ENCODE peak calls at places on chromosomes 16 and 17, in ten cellular contexts. One of them, this sample, is unnamed.
A peak's percentile ranks its signal among the peaks of the same experiment; 100 is the strongest.

GRCh38 chr16:5186381-5186903 is 88.8 kb upstream of the EEF2KMT start:
- DNase-seq in heart right ventricle: no peak
- DNase-seq in CD8-positive, alpha-beta memory T cell: no peak
- DNase-seq in transverse colon: no peak
- DNase-seq in lung: no peak
- DNase-seq in spleen: no peak
- DNase-seq in neural progenitor cell: no peak
- DNase-seq in psoas muscle: no peak
- DNase-seq in RWPE2: no peak
- DNase-seq in PC-9: no peak
- DNase-seq in this sample: no peak

GRCh38 chr17:16215002-16215272 is 397 bp downstream of the NCOR1 start:
- DNase-seq in heart right ventricle: peak; percentile 24
- DNase-seq in CD8-positive, alpha-beta memory T cell: no peak
- DNase-seq in transverse colon: peak; percentile 54
- DNase-seq in lung: peak; percentile 62
- DNase-seq in spleen: no peak
- DNase-seq in neural progenitor cell: peak; percentile 75
- DNase-seq in psoas muscle: peak; percentile 55
- DNase-seq in RWPE2: peak; percentile 66
- DNase-seq in PC-9: no peak
- DNase-seq in this sample: no peak

GRCh38 chr17:13864551-13864950 is 204.8 kb upstream of the COX10 start:
- DNase-seq in heart right ventricle: no peak
- DNase-seq in CD8-positive, alpha-beta memory T cell: no peak
- DNase-seq in transverse colon: no peak
- DNase-seq in lung: no peak
- DNase-seq in spleen: no peak
- DNase-seq in neural progenitor cell: no peak
- DNase-seq in psoas muscle: no peak
- DNase-seq in RWPE2: no peak
- DNase-seq in PC-9: no peak
- DNase-seq in this sample: no peak

GRCh38 chr17:50806141-50806643 is 29.2 kb upstream of the WFIKKN2 start:
- DNase-seq in heart right ventricle: no peak
- DNase-seq in CD8-positive, alpha-beta memory T cell: no peak
- DNase-seq in transverse colon: no peak
- DNase-seq in lung: no peak
- DNase-seq in spleen: no peak
- DNase-seq in neural progenitor cell: peak; percentile 42
- DNase-seq in psoas muscle: no peak
- DNase-seq in RWPE2: no peak
- DNase-seq in PC-9: no peak
- DNase-seq in this sample: no peak

GRCh38 chr16:14302031-14302398 is 230.9 kb downstream of the MRTFB start:
- DNase-seq in heart right ventricle: peak; percentile 45
- DNase-seq in CD8-positive, alpha-beta memory T cell: no peak
- DNase-seq in transverse colon: peak; percentile 59
- DNase-seq in lung: no peak
- DNase-seq in spleen: no peak
- DNase-seq in neural progenitor cell: peak; percentile 82
- DNase-seq in psoas muscle: peak; percentile 76
- DNase-seq in RWPE2: no peak
- DNase-seq in PC-9: peak; percentile 65
- DNase-seq in this sample: peak; percentile 33

GRCh38 chr17:27965224-27965623 is 72.1 kb upstream of the LYRM9 start:
- DNase-seq in heart right ventricle: no peak
- DNase-seq in CD8-positive, alpha-beta memory T cell: no peak
- DNase-seq in transverse colon: no peak
- DNase-seq in lung: no peak
- DNase-seq in spleen: no peak
- DNase-seq in neural progenitor cell: no peak
- DNase-seq in psoas muscle: no peak
- DNase-seq in RWPE2: no peak
- DNase-seq in PC-9: no peak
- DNase-seq in this sample: no peak

GRCh38 chr17:29069526-29070041 is 26.6 kb downstream of the PIPOX start:
- DNase-seq in heart right ventricle: no peak
- DNase-seq in CD8-positive, alpha-beta memory T cell: no peak
- DNase-seq in transverse colon: no peak
- DNase-seq in lung: no peak
- DNase-seq in spleen: no peak
- DNase-seq in neural progenitor cell: no peak
- DNase-seq in psoas muscle: no peak
- DNase-seq in RWPE2: no peak
- DNase-seq in PC-9: no peak
- DNase-seq in this sample: peak; percentile 52

GRCh38 chr16:2968738-2969544 is at the start of gene PAQR4:
- DNase-seq in heart right ventricle: peak; percentile 83
- DNase-seq in CD8-positive, alpha-beta memory T cell: peak; percentile 70
- DNase-seq in transverse colon: peak; percentile 89
- DNase-seq in lung: peak; percentile 83
- DNase-seq in spleen: peak; percentile 96
- DNase-seq in neural progenitor cell: peak; percentile 98
- DNase-seq in psoas muscle: peak; percentile 88
- DNase-seq in RWPE2: peak; percentile 87
- DNase-seq in PC-9: peak; percentile 68
- DNase-seq in this sample: peak; percentile 88

GRCh38 chr16:880471-881171 is 80.1 kb upstream of the GNG13 start:
- DNase-seq in heart right ventricle: no peak
- DNase-seq in CD8-positive, alpha-beta memory T cell: no peak
- DNase-seq in transverse colon: no peak
- DNase-seq in lung: no peak
- DNase-seq in spleen: peak; percentile 48
- DNase-seq in neural progenitor cell: no peak
- DNase-seq in psoas muscle: no peak
- DNase-seq in RWPE2: no peak
- DNase-seq in PC-9: no peak
- DNase-seq in this sample: no peak
- H3K4me1 ChIP-seq in heart right ventricle: no peaks in the 10 kb centered on the region
- H3K4me1 ChIP-seq in CD8-positive, alpha-beta memory T cell: no peaks in the 10 kb centered on the region
- H3K4me1 ChIP-seq in transverse colon: no peaks in the 10 kb centered on the region
- H3K4me1 ChIP-seq in lung: no peaks in the 10 kb centered on the region
- H3K4me1 ChIP-seq in spleen: no peaks in the 10 kb centered on the region
- H3K4me1 ChIP-seq in neural progenitor cell: no peaks in the 10 kb centered on the region
- H3K4me1 ChIP-seq in psoas muscle: no peaks in the 10 kb centered on the region
- H3K4me1 ChIP-seq in RWPE2: no peaks in the 10 kb centered on the region
- H3K4me1 ChIP-seq in PC-9: no peaks in the 10 kb centered on the region
- H3K4me1 ChIP-seq in this sample: no peaks in the 10 kb centered on the region

DNA sequence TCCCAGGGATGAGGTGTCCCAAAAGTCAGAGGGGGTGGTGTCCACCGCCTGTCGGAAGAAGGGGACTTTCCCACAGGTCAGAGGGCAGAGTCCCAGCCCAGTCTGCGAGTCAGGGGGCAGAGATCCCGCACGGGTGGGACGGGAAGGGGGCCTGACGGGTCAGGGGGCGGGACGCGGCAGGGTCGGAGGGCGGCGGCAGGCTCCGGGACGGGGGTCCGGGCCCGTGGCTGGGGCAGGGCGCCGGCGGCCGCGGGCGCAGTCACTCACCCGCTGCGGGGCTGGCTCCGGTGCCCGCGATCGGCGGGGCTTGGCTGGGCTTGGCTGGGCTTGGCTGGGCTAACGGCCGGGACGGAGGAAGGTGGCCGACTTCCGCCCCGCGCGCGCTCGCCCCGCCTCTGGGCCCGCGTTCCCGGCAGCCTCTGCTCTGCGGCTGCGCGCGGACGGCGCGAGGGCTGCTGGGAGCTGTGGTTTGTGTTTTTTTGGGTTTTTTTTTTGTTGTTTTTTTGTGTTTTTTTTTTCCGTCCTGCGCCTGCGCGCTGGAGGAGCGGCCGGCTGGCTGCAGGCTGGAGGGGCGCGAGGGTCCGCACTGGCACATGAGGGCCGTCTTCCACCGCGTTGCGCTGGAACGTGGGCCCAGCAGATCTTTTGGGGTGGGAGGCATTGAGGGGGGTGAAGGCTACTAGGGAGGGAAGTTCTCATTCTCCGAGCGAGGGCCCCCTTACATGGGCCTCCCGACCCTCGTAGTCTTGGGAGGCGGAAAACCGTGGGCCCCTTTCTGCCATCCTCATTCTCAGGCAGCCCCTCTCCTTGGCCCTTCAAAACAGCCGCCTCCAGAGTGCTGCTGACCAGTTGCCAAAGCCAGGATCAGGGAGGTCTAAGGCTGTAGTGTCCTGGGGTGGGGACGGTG is at the start of gene CANT1:
- DNase-seq in heart right ventricle: peak; percentile 81
- DNase-seq in CD8-positive, alpha-beta memory T cell: peak; percentile 84
- DNase-seq in transverse colon: peak; percentile 89
- DNase-seq in lung: peak; percentile 77
- DNase-seq in spleen: peak; percentile 96
- DNase-seq in neural progenitor cell: peak; percentile 93
- DNase-seq in psoas muscle: peak; percentile 87
- DNase-seq in RWPE2: peak; percentile 50
- DNase-seq in PC-9: peak; percentile 53
- DNase-seq in this sample: peak; percentile 77
- H3K4me1 ChIP-seq in heart right ventricle: peaks cover 8% of the 10 kb centered on the region
- H3K4me1 ChIP-seq in CD8-positive, alpha-beta memory T cell: peaks cover 49% of the 10 kb centered on the region
- H3K4me1 ChIP-seq in transverse colon: peaks cover 45% of the 10 kb centered on the region
- H3K4me1 ChIP-seq in lung: no peaks in the 10 kb centered on the region
- H3K4me1 ChIP-seq in spleen: peaks cover 45% of the 10 kb centered on the region
- H3K4me1 ChIP-seq in neural progenitor cell: peaks cover 8% of the 10 kb centered on the region
- H3K4me1 ChIP-seq in psoas muscle: peaks cover 29% of the 10 kb centered on the region
- H3K4me1 ChIP-seq in RWPE2: peaks cover 40% of the 10 kb centered on the region
- H3K4me1 ChIP-seq in PC-9: peaks cover 62% of the 10 kb centered on the region
- H3K4me1 ChIP-seq in this sample: peaks cover 14% of the 10 kb centered on the region

DNA sequence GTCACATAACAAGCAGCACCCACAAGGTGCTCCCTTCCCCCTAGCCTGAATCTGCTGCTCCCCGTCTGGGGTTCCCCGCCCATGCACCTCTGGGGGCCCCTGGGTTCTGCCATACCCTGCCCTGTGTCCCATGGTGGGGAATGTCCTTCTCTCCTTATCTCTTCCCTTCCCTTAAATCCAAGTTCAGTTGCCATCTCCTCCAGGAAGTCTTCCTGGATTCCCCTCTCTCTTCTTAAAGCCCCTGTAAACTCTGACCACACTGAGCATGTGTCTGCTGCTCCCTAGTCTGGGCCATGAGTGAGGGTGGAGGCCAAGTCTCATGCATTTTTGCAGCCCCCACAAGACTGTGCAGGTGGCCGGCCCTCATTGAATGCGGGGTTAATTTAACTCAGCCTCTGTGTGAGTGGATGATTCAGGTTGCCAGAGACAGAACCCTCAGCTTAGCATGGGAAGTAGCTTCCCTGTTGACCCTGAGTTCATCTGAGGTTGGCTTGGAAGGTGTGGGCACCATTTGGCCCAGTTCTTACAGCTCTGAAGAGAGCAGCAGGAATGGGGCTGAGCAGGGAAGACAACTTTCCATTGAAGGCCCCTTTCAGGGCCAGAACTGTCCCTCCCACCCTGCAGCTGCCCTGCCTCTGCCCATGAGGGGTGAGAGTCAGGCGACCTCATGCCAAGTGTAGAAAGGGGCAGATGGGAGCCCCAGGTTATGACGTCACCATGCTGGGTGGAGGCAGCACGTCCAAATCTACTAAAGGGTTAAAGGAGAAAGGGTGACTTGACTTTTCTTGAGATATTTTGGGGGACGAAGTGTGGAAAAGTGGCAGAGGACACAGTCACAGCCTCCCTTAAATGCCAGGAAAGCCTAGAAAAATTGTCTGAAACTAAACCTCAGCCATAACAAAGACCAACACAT is at the start of gene STH:
- DNase-seq in heart right ventricle: no peak
- DNase-seq in CD8-positive, alpha-beta memory T cell: no peak
- DNase-seq in transverse colon: no peak
- DNase-seq in lung: no peak
- DNase-seq in spleen: no peak
- DNase-seq in neural progenitor cell: no peak
- DNase-seq in psoas muscle: no peak
- DNase-seq in RWPE2: no peak
- DNase-seq in PC-9: no peak
- DNase-seq in this sample: no peak
- H3K4me1 ChIP-seq in heart right ventricle: no peaks in the 10 kb centered on the region
- H3K4me1 ChIP-seq in CD8-positive, alpha-beta memory T cell: peaks cover 4% of the 10 kb centered on the region
- H3K4me1 ChIP-seq in transverse colon: peaks cover 16% of the 10 kb centered on the region
- H3K4me1 ChIP-seq in lung: no peaks in the 10 kb centered on the region
- H3K4me1 ChIP-seq in spleen: no peaks in the 10 kb centered on the region
- H3K4me1 ChIP-seq in neural progenitor cell: no peaks in the 10 kb centered on the region
- H3K4me1 ChIP-seq in psoas muscle: peaks cover 12% of the 10 kb centered on the region
- H3K4me1 ChIP-seq in RWPE2: no peaks in the 10 kb centered on the region
- H3K4me1 ChIP-seq in PC-9: no peaks in the 10 kb centered on the region
- H3K4me1 ChIP-seq in this sample: no peaks in the 10 kb centered on the region

GRCh38 chr17:3892095-3892998 is 506 bp downstream of the CAMKK1 start:
- DNase-seq in heart right ventricle: peak; percentile 80
- DNase-seq in CD8-positive, alpha-beta memory T cell: peak; percentile 81
- DNase-seq in transverse colon: peak; percentile 83
- DNase-seq in lung: peak; percentile 83
- DNase-seq in spleen: peak; percentile 95
- DNase-seq in neural progenitor cell: peak; percentile 84
- DNase-seq in psoas muscle: peak; percentile 84
- DNase-seq in RWPE2: peak; percentile 78
- DNase-seq in PC-9: peak; percentile 71
- DNase-seq in this sample: peak; percentile 61

GRCh38 chr17:3890893-3891219 is 2.0 kb downstream of the CAMKK1 start:
- DNase-seq in heart right ventricle: no peak
- DNase-seq in CD8-positive, alpha-beta memory T cell: no peak
- DNase-seq in transverse colon: no peak
- DNase-seq in lung: no peak
- DNase-seq in spleen: no peak
- DNase-seq in neural progenitor cell: no peak
- DNase-seq in psoas muscle: no peak
- DNase-seq in RWPE2: no peak
- DNase-seq in PC-9: no peak
- DNase-seq in this sample: no peak

GRCh38 chr17:3890082-3890892 is 2.6 kb downstream of the CAMKK1 start:
- DNase-seq in heart right ventricle: peak; percentile 72
- DNase-seq in CD8-positive, alpha-beta memory T cell: no peak
- DNase-seq in transverse colon: peak; percentile 69
- DNase-seq in lung: peak; percentile 60
- DNase-seq in spleen: no peak
- DNase-seq in neural progenitor cell: no peak
- DNase-seq in psoas muscle: peak; percentile 84
- DNase-seq in RWPE2: peak; percentile 86
- DNase-seq in PC-9: peak; percentile 78
- DNase-seq in this sample: no peak

GRCh38 chr17:3893003-3893719 is at the start of gene CAMKK1:
- DNase-seq in heart right ventricle: peak; percentile 90
- DNase-seq in CD8-positive, alpha-beta memory T cell: peak; percentile 85
- DNase-seq in transverse colon: peak; percentile 94
- DNase-seq in lung: peak; percentile 88
- DNase-seq in spleen: peak; percentile 97
- DNase-seq in neural progenitor cell: peak; percentile 95
- DNase-seq in psoas muscle: peak; percentile 93
- DNase-seq in RWPE2: peak; percentile 79
- DNase-seq in PC-9: peak; percentile 68
- DNase-seq in this sample: peak; percentile 90

DNA sequence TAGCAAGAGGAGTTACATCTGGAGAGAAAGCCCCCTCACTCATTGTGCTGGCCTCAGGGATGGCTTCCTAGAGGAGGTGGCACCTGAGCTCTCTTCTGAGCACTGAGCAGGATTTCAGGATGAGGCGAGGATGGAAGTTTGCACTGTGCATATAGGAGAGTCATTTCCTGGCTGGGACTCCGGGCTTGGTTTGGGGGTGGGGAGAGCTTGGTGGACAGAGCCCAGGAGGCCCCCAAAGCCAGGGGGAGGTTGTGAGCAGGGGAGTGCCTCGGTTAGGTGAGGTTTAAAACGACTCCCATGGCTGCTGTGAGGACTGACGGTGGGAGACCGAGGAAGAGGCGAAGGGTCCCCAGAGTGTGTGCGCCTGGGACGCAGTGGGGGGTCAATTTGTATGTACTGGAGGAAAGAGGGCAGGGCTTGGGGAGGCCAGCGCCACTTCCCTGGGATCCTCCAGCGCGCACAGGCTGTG is 1.2 kb downstream of the CAMKK1 start:
- DNase-seq in heart right ventricle: no peak
- DNase-seq in CD8-positive, alpha-beta memory T cell: no peak
- DNase-seq in transverse colon: no peak
- DNase-seq in lung: no peak
- DNase-seq in spleen: no peak
- DNase-seq in neural progenitor cell: no peak
- DNase-seq in psoas muscle: no peak
- DNase-seq in RWPE2: no peak
- DNase-seq in PC-9: no peak
- DNase-seq in this sample: no peak
- H3K4me1 ChIP-seq in heart right ventricle: peaks cover 27% of the 10 kb centered on the region
- H3K4me1 ChIP-seq in CD8-positive, alpha-beta memory T cell: peaks cover 31% of the 10 kb centered on the region
- H3K4me1 ChIP-seq in transverse colon: peaks cover 74% of the 10 kb centered on the region
- H3K4me1 ChIP-seq in lung: no peaks in the 10 kb centered on the region
- H3K4me1 ChIP-seq in spleen: peaks cover 36% of the 10 kb centered on the region
- H3K4me1 ChIP-seq in neural progenitor cell: peaks cover 20% of the 10 kb centered on the region
- H3K4me1 ChIP-seq in psoas muscle: peaks cover 31% of the 10 kb centered on the region
- H3K4me1 ChIP-seq in RWPE2: peaks cover 40% of the 10 kb centered on the region
- H3K4me1 ChIP-seq in PC-9: peaks cover 78% of the 10 kb centered on the region
- H3K4me1 ChIP-seq in this sample: peaks cover 6% of the 10 kb centered on the region

This sample was measured in small intestine.